ENCODE peak calls at places on chromosomes 3 and 15, in ten cellular contexts. B is HL-60; L is activated CD8-positive, alpha-beta memory T cell treated with anti-CD3 and anti-CD28 coated beads, Interleukin-2, amount 50 U/mL, for 48 hours; Q is H54; S is kidney epithelial cell; A is kidney tubule cell; Z is Daoy; C is HuH-7; R is lower leg skin; G is endothelial cell. D is an unnamed sample.

GRCh38 chr15:69400850-69401249 is 13.3 kb upstream of the KIF23 start:
- DNase-seq in S (no peak), Z (no peak), C (no peak), G (no peak), B (no peak), R (no peak), Q (no peak), L (peak; percentile 63), A (peak; percentile 38), D (no peak)

GRCh38 chr3:94460914-94461313 is 398.1 kb downstream of the NSUN3 start:
- DNase-seq in R (no peak), Q (no peak), Z (no peak), A (no peak), S (no peak), L (no peak), C (peak; percentile 5), G (no peak), B (no peak), D (no peak)

GRCh38 chr15:66651913-66652642 is 50.0 kb upstream of the SMAD6 start:
- DNase-seq in S (no peak), Q (no peak), B (no peak), L (no peak), A (no peak), C (peak; percentile 51), Z (no peak), R (no peak), G (no peak), D (no peak)

GRCh38 chr15:60165111-60165510 is 161.0 kb downstream of the FOXB1 start:
- DNase-seq in S (no peak), A (no peak), G (no peak), R (no peak), B (no peak), Z (no peak), Q (no peak), C (no peak), L (no peak), D (no peak)

GRCh38 chr3:160480931-160481330 is 31.3 kb upstream of the TRIM59 start:
- DNase-seq in Z (peak; percentile 23), Q (no peak), L (no peak), S (no peak), G (no peak), B (no peak), C (no peak), R (no peak), A (peak; percentile 70), D (no peak)

GRCh38 chr15:67548862-67549651 is 6.6 kb downstream of the MAP2K5 start:
- DNase-seq in Q (no peak), L (no peak), A (no peak), Z (peak; percentile 58), G (no peak), R (no peak), C (no peak), B (peak; percentile 67), S (no peak), D (peak; percentile 67)

GRCh38 chr3:10459954-10460754 is 45.2 kb downstream of the ATP2B2 start:
- DNase-seq in S (peak; percentile 53), C (peak; percentile 100), Q (peak; percentile 90), G (peak; percentile 90), Z (peak; percentile 82), R (no peak), L (peak; percentile 64), B (peak; percentile 49), A (peak; percentile 73), D (no peak)

GRCh38 chr15:80404057-80404718 is at the start of gene ARNT2:
- DNase-seq in C (peak; percentile 27), Z (peak; percentile 61), B (no peak), L (no peak), Q (peak; percentile 18), A (peak; percentile 47), R (no peak), G (peak; percentile 26), S (no peak), D (peak; percentile 68)

GRCh38 chr15:80502782-80503181 is 98.6 kb downstream of the ARNT2 start:
- DNase-seq in B (no peak), R (no peak), L (no peak), A (no peak), Z (no peak), G (no peak), Q (no peak), C (no peak), S (no peak), D (no peak)

GRCh38 chr15:98580577-98580976 is 67.8 kb upstream of the IGF1R start:
- DNase-seq in G (no peak), C (no peak), R (no peak), Z (peak; percentile 34), B (no peak), A (no peak), Q (no peak), S (no peak), L (no peak), D (no peak)

GRCh38 chr3:152609891-152610290 is 225.0 kb upstream of the P2RY1 start:
- DNase-seq in Q (no peak), Z (no peak), G (no peak), R (no peak), B (no peak), L (no peak), A (no peak), C (no peak), S (no peak), D (no peak)

GRCh38 chr3:195895900-195896360 is 12.4 kb downstream of the TNK2 start:
- DNase-seq in S (no peak), R (peak; percentile 95), A (peak; percentile 61), L (peak; percentile 86), C (peak; percentile 64), Z (peak; percentile 68), G (no peak), Q (peak; percentile 70), B (peak; percentile 76), D (peak; percentile 45)